ENCODE peak calls at places on chromosomes 3 and 15, in nine cellular contexts. One of them, this sample, is unnamed.

GRCh38 chr3:44252332-44252731 is 10.6 kb downstream of the TOPAZ1 start:
- DNase-seq in adrenal gland: no peak
- DNase-seq in pancreas: no peak
- DNase-seq in A673: peak
- DNase-seq in body of pancreas: no peak
- DNase-seq in heart right ventricle: no peak
- DNase-seq in dorsolateral prefrontal cortex: no peak
- DNase-seq in IMR-90: no peak
- DNase-seq in esophagus muscularis mucosa: no peak
- DNase-seq in this sample: peak

GRCh38 chr15:64246364-64247189 is 83.8 kb upstream of the PPIB start:
- DNase-seq in pancreas: no peak
- DNase-seq in body of pancreas: no peak
- DNase-seq in A673: peak
- DNase-seq in IMR-90: peak
- DNase-seq in esophagus muscularis mucosa: no peak
- DNase-seq in dorsolateral prefrontal cortex: no peak
- DNase-seq in adrenal gland: peak
- DNase-seq in heart right ventricle: no peak
- DNase-seq in this sample: peak

GRCh38 chr3:33942483-33943150 is 144.2 kb downstream of the PDCD6IP start:
- DNase-seq in heart right ventricle: no peak
- DNase-seq in dorsolateral prefrontal cortex: no peak
- DNase-seq in A673: peak
- DNase-seq in adrenal gland: no peak
- DNase-seq in body of pancreas: no peak
- DNase-seq in esophagus muscularis mucosa: peak
- DNase-seq in IMR-90: peak
- DNase-seq in pancreas: no peak
- DNase-seq in this sample: peak

GRCh38 chr15:82832601-82833209 is 23.3 kb downstream of the WHAMM start:
- DNase-seq in A673: peak
- DNase-seq in pancreas: no peak
- DNase-seq in adrenal gland: no peak
- DNase-seq in body of pancreas: no peak
- DNase-seq in heart right ventricle: no peak
- DNase-seq in dorsolateral prefrontal cortex: no peak
- DNase-seq in IMR-90: peak
- DNase-seq in esophagus muscularis mucosa: no peak
- DNase-seq in this sample: peak

GRCh38 chr3:48664929-48665328 is 2.2 kb upstream of the CELSR3 start:
- DNase-seq in adrenal gland: no peak
- DNase-seq in body of pancreas: no peak
- DNase-seq in pancreas: peak
- DNase-seq in esophagus muscularis mucosa: no peak
- DNase-seq in dorsolateral prefrontal cortex: no peak
- DNase-seq in heart right ventricle: no peak
- DNase-seq in A673: no peak
- DNase-seq in IMR-90: no peak
- DNase-seq in this sample: no peak

GRCh38 chr3:45084820-45085816 is 59.0 kb downstream of the CLEC3B start:
- DNase-seq in heart right ventricle: no peak
- DNase-seq in pancreas: no peak
- DNase-seq in esophagus muscularis mucosa: no peak
- DNase-seq in body of pancreas: no peak
- DNase-seq in A673: peak
- DNase-seq in IMR-90: peak
- DNase-seq in dorsolateral prefrontal cortex: no peak
- DNase-seq in adrenal gland: no peak
- DNase-seq in this sample: peak

GRCh38 chr15:68200016-68200861 is 4.9 kb downstream of the CALML4 start:
- DNase-seq in heart right ventricle: no peak
- DNase-seq in IMR-90: no peak
- DNase-seq in pancreas: peak
- DNase-seq in adrenal gland: peak
- DNase-seq in esophagus muscularis mucosa: peak
- DNase-seq in body of pancreas: no peak
- DNase-seq in dorsolateral prefrontal cortex: no peak
- DNase-seq in A673: no peak
- DNase-seq in this sample: peak

GRCh38 chr15:80203361-80203885 is 48.6 kb downstream of the CTXND1 start:
- DNase-seq in A673: no peak
- DNase-seq in pancreas: no peak
- DNase-seq in body of pancreas: no peak
- DNase-seq in heart right ventricle: no peak
- DNase-seq in esophagus muscularis mucosa: peak
- DNase-seq in IMR-90: no peak
- DNase-seq in dorsolateral prefrontal cortex: no peak
- DNase-seq in adrenal gland: no peak
- DNase-seq in this sample: no peak

GRCh38 chr3:3023106-3023505 is 87.1 kb downstream of the IL5RA start:
- DNase-seq in dorsolateral prefrontal cortex: no peak
- DNase-seq in pancreas: no peak
- DNase-seq in IMR-90: no peak
- DNase-seq in A673: peak
- DNase-seq in heart right ventricle: no peak
- DNase-seq in body of pancreas: no peak
- DNase-seq in adrenal gland: no peak
- DNase-seq in esophagus muscularis mucosa: no peak
- DNase-seq in this sample: no peak

GRCh38 chr3:46517016-46517770 is 19.4 kb downstream of the RTP3 start:
- DNase-seq in dorsolateral prefrontal cortex: no peak
- DNase-seq in esophagus muscularis mucosa: peak
- DNase-seq in heart right ventricle: no peak
- DNase-seq in adrenal gland: no peak
- DNase-seq in A673: no peak
- DNase-seq in IMR-90: peak
- DNase-seq in body of pancreas: no peak
- DNase-seq in pancreas: no peak
- DNase-seq in this sample: peak

GRCh38 chr15:79154491-79155182 is 64.1 kb upstream of the RASGRF1 start:
- DNase-seq in dorsolateral prefrontal cortex: no peak
- DNase-seq in pancreas: no peak
- DNase-seq in body of pancreas: no peak
- DNase-seq in A673: no peak
- DNase-seq in heart right ventricle: no peak
- DNase-seq in adrenal gland: no peak
- DNase-seq in esophagus muscularis mucosa: no peak
- DNase-seq in IMR-90: no peak
- DNase-seq in this sample: peak

GRCh38 chr3:44343421-44343820 is 4.9 kb downstream of the TCAIM start:
- DNase-seq in A673: no peak
- DNase-seq in IMR-90: no peak
- DNase-seq in body of pancreas: no peak
- DNase-seq in adrenal gland: no peak
- DNase-seq in pancreas: no peak
- DNase-seq in dorsolateral prefrontal cortex: no peak
- DNase-seq in heart right ventricle: no peak
- DNase-seq in esophagus muscularis mucosa: no peak
- DNase-seq in this sample: no peak

GRCh38 chr3:96915465-96915864 is 101.1 kb downstream of the EPHA6 start:
- DNase-seq in body of pancreas: no peak
- DNase-seq in heart right ventricle: no peak
- DNase-seq in IMR-90: no peak
- DNase-seq in esophagus muscularis mucosa: no peak
- DNase-seq in A673: no peak
- DNase-seq in adrenal gland: no peak
- DNase-seq in dorsolateral prefrontal cortex: no peak
- DNase-seq in pancreas: no peak
- DNase-seq in this sample: no peak

GRCh38 chr3:149199474-149199873 is 22.2 kb downstream of the CP start:
- DNase-seq in adrenal gland: no peak
- DNase-seq in esophagus muscularis mucosa: no peak
- DNase-seq in pancreas: no peak
- DNase-seq in dorsolateral prefrontal cortex: no peak
- DNase-seq in IMR-90: peak
- DNase-seq in A673: peak
- DNase-seq in body of pancreas: no peak
- DNase-seq in heart right ventricle: no peak
- DNase-seq in this sample: peak
- H3K4me3 ChIP-seq in adrenal gland: no peak
- H3K4me3 ChIP-seq in esophagus muscularis mucosa: no peak
- H3K4me3 ChIP-seq in pancreas: no peak
- H3K4me3 ChIP-seq in dorsolateral prefrontal cortex: no peak
- H3K4me3 ChIP-seq in IMR-90: no peak
- H3K4me3 ChIP-seq in A673: no peak
- H3K4me3 ChIP-seq in body of pancreas: no peak
- H3K4me3 ChIP-seq in heart right ventricle: no peak
- H3K4me3 ChIP-seq in this sample: no peak

GRCh38 chr3:123971416-123971815 is 10.4 kb upstream of the CCDC14 start:
- DNase-seq in IMR-90: no peak
- DNase-seq in A673: no peak
- DNase-seq in heart right ventricle: no peak
- DNase-seq in esophagus muscularis mucosa: no peak
- DNase-seq in body of pancreas: no peak
- DNase-seq in adrenal gland: no peak
- DNase-seq in pancreas: no peak
- DNase-seq in dorsolateral prefrontal cortex: no peak
- DNase-seq in this sample: no peak
- TF ChIP-seq CTCF in IMR-90: no peak
- TF ChIP-seq CTCF in A673: no peak
- TF ChIP-seq CTCF in heart right ventricle: no peak
- TF ChIP-seq CTCF in esophagus muscularis mucosa: no peak
- TF ChIP-seq CTCF in body of pancreas: no peak
- TF ChIP-seq CTCF in adrenal gland: no peak
- TF ChIP-seq CTCF in pancreas: no peak
- TF ChIP-seq CTCF in dorsolateral prefrontal cortex: no peak
- TF ChIP-seq CTCF in this sample: no peak

DNA sequence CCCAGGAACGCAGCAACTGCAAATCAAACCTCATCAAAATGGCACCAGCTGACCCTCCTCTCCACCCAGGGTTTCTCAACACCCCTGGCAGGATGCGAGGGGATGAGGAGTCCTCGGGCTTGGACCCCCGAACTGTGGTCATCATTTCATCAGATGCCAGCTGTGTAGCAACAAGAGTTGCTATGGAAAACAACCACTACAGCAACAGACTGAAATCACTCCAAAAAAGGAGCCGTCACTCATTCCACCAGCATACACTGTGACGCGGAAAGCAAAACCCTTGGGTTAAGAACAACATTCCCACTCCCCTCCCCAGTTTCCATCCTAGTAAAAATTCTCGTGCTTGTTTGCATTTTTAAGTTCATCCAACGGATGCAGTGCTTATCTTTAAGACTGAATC is 40.1 kb downstream of the VGLL4 start:
- DNase-seq in IMR-90: peak
- DNase-seq in body of pancreas: no peak
- DNase-seq in heart right ventricle: no peak
- DNase-seq in esophagus muscularis mucosa: peak
- DNase-seq in A673: no peak
- DNase-seq in dorsolateral prefrontal cortex: no peak
- DNase-seq in adrenal gland: no peak
- DNase-seq in pancreas: no peak
- DNase-seq in this sample: peak
- H3K4me3 ChIP-seq in IMR-90: no peak
- H3K4me3 ChIP-seq in body of pancreas: no peak
- H3K4me3 ChIP-seq in heart right ventricle: no peak
- H3K4me3 ChIP-seq in esophagus muscularis mucosa: no peak
- H3K4me3 ChIP-seq in A673: no peak
- H3K4me3 ChIP-seq in dorsolateral prefrontal cortex: no peak
- H3K4me3 ChIP-seq in adrenal gland: no peak
- H3K4me3 ChIP-seq in pancreas: no peak
- H3K4me3 ChIP-seq in this sample: peak

DNA sequence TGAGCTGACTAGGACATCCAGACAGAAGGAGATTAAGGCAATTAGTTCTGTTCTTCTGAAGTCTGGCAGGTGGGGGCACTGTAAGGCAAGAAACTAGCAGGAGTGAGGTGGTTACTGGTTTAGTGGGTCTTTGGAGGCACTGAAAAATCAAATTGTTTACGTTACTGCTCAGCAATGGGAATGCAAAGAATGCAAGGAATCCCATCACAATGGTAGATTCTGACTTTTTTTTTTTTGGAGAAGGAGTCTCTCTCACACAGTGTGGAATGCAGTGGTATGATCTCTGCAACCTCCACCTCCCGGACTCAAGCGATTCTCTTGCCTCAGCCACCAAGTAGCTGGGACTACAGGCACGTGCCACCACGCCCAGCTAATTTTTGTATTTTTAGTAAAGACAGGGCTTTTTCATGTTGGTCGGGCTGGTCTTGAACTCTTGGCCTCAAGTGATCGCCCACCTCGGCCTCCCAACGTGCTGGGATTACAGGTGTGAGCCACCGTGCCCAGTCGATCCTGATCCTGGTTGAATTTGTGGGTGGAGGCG is 16.4 kb downstream of the FAM107A start:
- DNase-seq in adrenal gland: no peak
- DNase-seq in pancreas: no peak
- DNase-seq in esophagus muscularis mucosa: no peak
- DNase-seq in heart right ventricle: no peak
- DNase-seq in dorsolateral prefrontal cortex: no peak
- DNase-seq in A673: peak
- DNase-seq in IMR-90: peak
- DNase-seq in body of pancreas: no peak
- DNase-seq in this sample: peak
- TF ChIP-seq CTCF in adrenal gland: no peak
- TF ChIP-seq CTCF in pancreas: no peak
- TF ChIP-seq CTCF in esophagus muscularis mucosa: peak
- TF ChIP-seq CTCF in heart right ventricle: no peak
- TF ChIP-seq CTCF in dorsolateral prefrontal cortex: no peak
- TF ChIP-seq CTCF in A673: peak
- TF ChIP-seq CTCF in IMR-90: peak
- TF ChIP-seq CTCF in body of pancreas: no peak
- TF ChIP-seq CTCF in this sample: peak

DNA sequence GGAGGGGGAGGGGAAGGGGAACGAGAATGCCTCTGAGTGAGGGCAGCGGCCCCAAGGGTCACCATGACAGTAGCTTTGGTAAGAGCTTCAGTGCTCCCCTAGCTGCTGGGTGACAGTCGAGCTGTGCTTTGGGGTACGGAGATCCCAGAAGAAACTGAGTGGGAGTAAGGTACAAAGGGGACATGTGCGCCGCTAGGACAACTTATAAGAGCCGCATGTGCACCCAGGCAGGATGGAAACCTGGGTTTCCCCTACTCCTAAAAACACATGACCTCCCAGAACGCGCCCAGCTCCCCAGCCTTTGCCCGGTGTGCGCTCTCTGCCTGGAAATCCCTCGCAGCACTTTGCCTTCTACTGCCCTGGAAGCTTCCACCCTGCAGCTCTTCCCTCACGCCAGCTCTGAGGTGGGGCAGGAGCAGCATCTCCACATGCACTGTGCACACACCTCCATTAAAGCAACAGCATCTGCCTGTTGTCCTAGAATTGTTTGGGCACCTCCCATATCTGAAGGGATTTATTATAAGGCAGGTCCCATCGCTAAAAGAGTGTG is 232.2 kb downstream of the ADAMTS17 start:
- DNase-seq in heart right ventricle: no peak
- DNase-seq in A673: no peak
- DNase-seq in adrenal gland: peak
- DNase-seq in dorsolateral prefrontal cortex: peak
- DNase-seq in pancreas: no peak
- DNase-seq in body of pancreas: no peak
- DNase-seq in IMR-90: no peak
- DNase-seq in esophagus muscularis mucosa: no peak
- DNase-seq in this sample: no peak
- H3K4me3 ChIP-seq in heart right ventricle: no peak
- H3K4me3 ChIP-seq in A673: no peak
- H3K4me3 ChIP-seq in adrenal gland: no peak
- H3K4me3 ChIP-seq in dorsolateral prefrontal cortex: no peak
- H3K4me3 ChIP-seq in pancreas: no peak
- H3K4me3 ChIP-seq in body of pancreas: no peak
- H3K4me3 ChIP-seq in IMR-90: no peak
- H3K4me3 ChIP-seq in esophagus muscularis mucosa: no peak
- H3K4me3 ChIP-seq in this sample: no peak